ENCODE peak calls at places on chromosomes 1 and 21, in eight cellular contexts. U is NCI-H774, L is NCI-H1417, T is non-pigmented ciliary epithelial cell, W is hypothalamus, O is left colon, D is T-helper 17 cell, H is GM20000. C is an unnamed sample.

GRCh38 chr21:44549525-44550211 is 1.6 kb downstream of the KRTAP10-2 start:
- DNase-seq in U (no peak), L (no peak), T (no peak), W (no peak), O (no peak), D (no peak), H (no peak), C (no peak)

GRCh38 chr1:237677979-237678378 is 212.7 kb downstream of the ZP4 start:
- DNase-seq in U (no peak), L (peak), T (peak), W (no peak), O (no peak), D (no peak), H (no peak), C (no peak)

GRCh38 chr1:232968965-232969364 is 18.6 kb downstream of the NTPCR start:
- DNase-seq in U (no peak), L (no peak), T (no peak), W (peak), O (no peak), D (no peak), H (no peak), C (no peak)

GRCh38 chr1:230509281-230509977 is 83.3 kb upstream of the PGBD5 start:
- DNase-seq in U (no peak), L (no peak), T (peak), W (no peak), O (no peak), D (no peak), H (no peak), C (no peak)

GRCh38 chr1:26318338-26319064 is 743 bp downstream of the CD52 start:
- DNase-seq in U (no peak), L (no peak), T (no peak), W (peak), O (peak), D (no peak), H (no peak), C (peak)

GRCh38 chr1:3069491-3070303 is 694 bp downstream of the PRDM16 start:
- DNase-seq in U (peak), L (no peak), T (peak), W (no peak), O (no peak), D (peak), H (peak), C (peak)

GRCh38 chr1:101100674-101101073 is 75.1 kb upstream of the DPH5 start:
- DNase-seq in U (no peak), L (no peak), T (no peak), W (no peak), O (no peak), D (no peak), H (no peak), C (no peak)

GRCh38 chr1:30101477-30102227 is 621.7 kb downstream of the MATN1 start:
- DNase-seq in U (no peak), L (no peak), T (no peak), W (no peak), O (no peak), D (no peak), H (no peak), C (peak)

GRCh38 chr1:72915581-72915980 is 633.2 kb upstream of the NEGR1 start:
- DNase-seq in U (no peak), L (peak), T (no peak), W (no peak), O (no peak), D (no peak), H (no peak), C (no peak)

GRCh38 chr1:51792864-51793263 is 85.7 kb downstream of the NRDC start:
- DNase-seq in U (no peak), L (no peak), T (peak), W (no peak), O (no peak), D (no peak), H (no peak), C (no peak)

GRCh38 chr1:111481387-111482221 is 7.8 kb downstream of the C1orf162 start:
- DNase-seq in U (peak), L (peak), T (no peak), W (peak), O (peak), D (peak), H (peak), C (peak)

GRCh38 chr1:180167721-180168467 is 13.2 kb downstream of the QSOX1 start:
- DNase-seq in U (peak), L (peak), T (no peak), W (no peak), O (peak), D (no peak), H (no peak), C (peak)

GRCh38 chr1:168179411-168180147 is 817 bp downstream of the TIPRL start:
- DNase-seq in U (no peak), L (peak), T (no peak), W (no peak), O (no peak), D (no peak), H (peak), C (no peak)

GRCh38 chr1:172720325-172720724 is 61.4 kb downstream of the FASLG start:
- DNase-seq in U (no peak), L (peak), T (no peak), W (no peak), O (no peak), D (no peak), H (no peak), C (no peak)

GRCh38 chr1:153792631-153793041 is 17.4 kb downstream of the SLC27A3 start:
- DNase-seq in U (no peak), L (no peak), T (no peak), W (no peak), O (no peak), D (no peak), H (no peak), C (no peak)

GRCh38 chr1:183090386-183091006 is 67.3 kb downstream of the LAMC1 start:
- DNase-seq in U (no peak), L (no peak), T (no peak), W (no peak), O (peak), D (no peak), H (no peak), C (peak)

GRCh38 chr1:84103197-84103992 is 40.7 kb upstream of the PRKACB start:
- DNase-seq in U (peak), L (peak), T (peak), W (peak), O (peak), D (no peak), H (peak), C (peak)

GRCh38 chr21:42195378-42196031 is 23.4 kb upstream of the ABCG1 start:
- DNase-seq in U (no peak), L (no peak), T (no peak), W (no peak), O (no peak), D (no peak), H (no peak), C (peak)

GRCh38 chr1:36123357-36123756 is 1.7 kb downstream of the COL8A2 start:
- DNase-seq in U (no peak), L (no peak), T (no peak), W (no peak), O (no peak), D (no peak), H (peak), C (no peak)

GRCh38 chr1:45979074-45979777 is 153.2 kb downstream of the PIK3R3 start:
- DNase-seq in U (peak), L (peak), T (no peak), W (no peak), O (no peak), D (no peak), H (no peak), C (no peak)

GRCh38 chr1:227949341-227949921 is 1.7 kb upstream of the WNT9A start:
- DNase-seq in U (no peak), L (no peak), T (no peak), W (no peak), O (no peak), D (no peak), H (no peak), C (no peak)

C was measured in transverse colon.